ENCODE peak calls at places on chromosomes 11 and 22, in seven cellular contexts. O is osteoblast, Q is cardiac muscle cell, S is IMR-90, D is MM.1S, N is PC-9, Z is psoas muscle. U is an unnamed sample.

GRCh38 chr22:44342347-44342956 is 29.7 kb upstream of the SHISAL1 start:
- DNase-seq in D (no peak), Q (no peak), Z (no peak), O (peak; percentile 45), N (no peak), S (no peak), U (no peak)

GRCh38 chr22:44090571-44090905 is 66.4 kb downstream of the PARVB start:
- DNase-seq in Z (peak; percentile 41), Q (no peak), N (no peak), D (no peak), S (no peak), O (peak; percentile 34), U (no peak)

GRCh38 chr11:35166369-35167360 is 27.7 kb downstream of the CD44 start:
- DNase-seq in O (peak; percentile 87), S (peak; percentile 93), D (peak; percentile 9), Q (peak; percentile 55), N (peak; percentile 90), Z (no peak), U (peak; percentile 49)

GRCh38 chr11:11973361-11973800 is 35.0 kb downstream of the DKK3 start:
- DNase-seq in N (no peak), Z (peak; percentile 73), S (peak; percentile 72), Q (peak; percentile 75), O (peak; percentile 89), D (no peak), U (no peak)

GRCh38 chr11:117815262-117815803 is 9.2 kb downstream of the FXYD2 start:
- DNase-seq in N (no peak), Z (peak; percentile 51), D (peak; percentile 87), S (no peak), O (peak; percentile 27), Q (no peak), U (peak; percentile 85)

GRCh38 chr11:113152500-113152899 is 161.9 kb upstream of the TTC12 start:
- DNase-seq in Z (no peak), Q (no peak), O (no peak), D (no peak), N (no peak), S (no peak), U (no peak)

GRCh38 chr11:11584446-11584810 is 37.4 kb downstream of the GALNT18 start:
- DNase-seq in Z (no peak), S (peak; percentile 97), Q (peak; percentile 79), D (no peak), N (no peak), O (peak; percentile 92), U (no peak)

GRCh38 chr22:31210830-31211503 is 1.1 kb upstream of the LIMK2 start:
- DNase-seq in D (peak; percentile 41), Z (no peak), S (no peak), N (no peak), O (no peak), Q (peak; percentile 25), U (no peak)

GRCh38 chr22:16959345-16959930 is 48.6 kb downstream of the GAB4 start:
- DNase-seq in Z (no peak), N (no peak), Q (no peak), O (peak; percentile 58), D (no peak), S (no peak), U (no peak)

GRCh38 chr11:19727246-19727645 is 14.6 kb downstream of the NAV2 start:
- DNase-seq in N (no peak), Z (peak; percentile 60), Q (peak; percentile 90), O (no peak), D (no peak), S (peak; percentile 80), U (no peak)

GRCh38 chr11:79437981-79438630 is 2.7 kb downstream of the TENM4 start:
- DNase-seq in N (no peak), Q (peak; percentile 11), D (no peak), S (peak; percentile 63), Z (peak; percentile 46), O (peak; percentile 94), U (no peak)

GRCh38 chr11:79439893-79440450 is 858 bp downstream of the TENM4 start:
- DNase-seq in Q (no peak), O (peak; percentile 81), Z (peak; percentile 57), N (no peak), D (no peak), S (no peak), U (no peak)

GRCh38 chr11:79437274-79437980 is 3.4 kb downstream of the TENM4 start:
- DNase-seq in Q (peak; percentile 44), N (no peak), Z (peak; percentile 76), D (peak; percentile 10), S (peak; percentile 57), O (peak; percentile 96), U (no peak)

GRCh38 chr11:79439430-79439892 is 1.4 kb downstream of the TENM4 start:
- DNase-seq in N (no peak), Q (peak; percentile 8), S (peak; percentile 59), O (peak; percentile 88), Z (no peak), D (peak; percentile 18), U (no peak)

GRCh38 chr11:79438631-79439429 is 2.0 kb downstream of the TENM4 start:
- DNase-seq in N (no peak), S (peak; percentile 42), O (peak; percentile 94), Q (peak; percentile 16), Z (peak; percentile 48), D (peak; percentile 13), U (no peak)
- H3K4me3 ChIP-seq in N (no peak overlapping the region), S (peak overlapping the region; percentile 57), O (peak overlapping the region; percentile 78), Q (peak overlapping the region; percentile 59), Z (peak overlapping the region; percentile 68), D (peak overlapping the region; percentile 69), U (no peak overlapping the region)

GRCh38 chr11:73400293-73400692 is 24.1 kb downstream of the RELT start:
- DNase-seq in D (no peak), S (no peak), Q (no peak), O (no peak), N (no peak), Z (no peak), U (no peak)

GRCh38 chr11:73399159-73400090 is 23.2 kb downstream of the RELT start:
- DNase-seq in Z (no peak), O (peak; percentile 93), N (no peak), S (peak; percentile 44), D (no peak), Q (no peak), U (no peak)

GRCh38 chr11:73398132-73398526 is 21.9 kb downstream of the RELT start:
- DNase-seq in Z (no peak), Q (no peak), S (no peak), D (no peak), N (no peak), O (no peak), U (no peak)

GRCh38 chr11:73397468-73398131 is 21.4 kb downstream of the RELT start:
- DNase-seq in N (no peak), Q (no peak), Z (no peak), D (no peak), S (no peak), O (no peak), U (no peak)

DNA sequence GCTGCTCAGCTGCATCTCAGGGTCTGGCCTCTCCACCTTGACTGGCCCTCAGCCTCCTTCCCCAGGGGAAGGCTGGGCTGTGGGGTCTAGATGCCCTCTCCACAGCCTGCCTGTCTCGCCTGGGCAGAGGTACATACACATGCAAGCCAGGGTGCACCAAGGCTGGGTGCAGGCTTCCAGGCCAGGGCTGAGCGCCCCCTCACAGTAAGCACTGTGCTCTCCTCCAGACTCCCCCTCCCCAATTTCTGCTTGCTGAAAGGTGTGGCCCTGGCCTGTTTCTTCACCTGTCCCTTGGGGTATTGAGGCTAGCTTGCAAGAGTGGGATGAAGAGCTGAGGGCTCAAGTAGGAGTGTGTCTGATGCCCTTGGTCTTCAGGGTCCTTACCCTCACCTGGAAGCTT is 22.5 kb downstream of the RELT start:
- DNase-seq in D (no peak), S (no peak), Q (no peak), Z (no peak), N (no peak), O (no peak), U (no peak)
- H3K4me1 ChIP-seq in D (no peaks in the 10 kb centered on the region), S (peaks cover 6% of the 10 kb centered on the region), Q (peaks cover 2% of the 10 kb centered on the region), Z (peaks cover 13% of the 10 kb centered on the region), N (no peaks in the 10 kb centered on the region), O (peaks cover 33% of the 10 kb centered on the region), U (no peaks in the 10 kb centered on the region)

GRCh38 chr11:72939031-72939430 is 124.8 kb downstream of the ATG16L2 start:
- DNase-seq in S (no peak), D (no peak), O (no peak), Z (no peak), Q (no peak), N (no peak), U (no peak)
- H3K4me3 ChIP-seq in S (no peak overlapping the region), D (no peak overlapping the region), O (no peak overlapping the region), Z (no peak overlapping the region), Q (no peak overlapping the region), N (no peak overlapping the region), U (no peak overlapping the region)

DNA sequence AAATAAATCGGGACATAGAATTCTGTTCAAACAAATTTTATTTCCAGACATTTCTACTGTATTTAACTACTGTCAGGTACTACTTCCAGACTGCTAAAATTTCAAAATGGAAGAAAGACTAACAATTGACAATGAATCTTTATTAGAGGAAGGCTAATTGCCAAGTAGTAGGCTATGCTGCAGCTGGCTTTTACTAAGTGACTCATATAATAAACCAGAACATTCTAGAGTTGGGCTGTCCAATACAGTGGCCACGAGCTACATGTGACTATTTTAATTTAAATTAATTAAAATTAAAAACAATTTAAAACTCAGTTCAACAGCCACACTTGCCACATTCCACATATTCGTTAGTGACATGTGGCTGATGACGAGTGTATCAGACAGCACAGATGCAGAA is 27.6 kb downstream of the CHKA start:
- DNase-seq in D (no peak), O (no peak), Q (no peak), N (no peak), S (no peak), Z (no peak), U (no peak)
- H3K4me1 ChIP-seq in D (no peaks in the 10 kb centered on the region), O (peaks cover 4% of the 10 kb centered on the region), Q (peaks cover 3% of the 10 kb centered on the region), N (no peaks in the 10 kb centered on the region), S (peaks cover 1% of the 10 kb centered on the region), Z (peaks cover 10% of the 10 kb centered on the region), U (no peaks in the 10 kb centered on the region)

GRCh38 chr11:3880724-3881123 is 25.3 kb downstream of the STIM1 start:
- DNase-seq in D (no peak), Z (no peak), N (no peak), O (peak; percentile 82), S (peak; percentile 58), Q (no peak), U (no peak)
- H3K4me3 ChIP-seq in D (no peak overlapping the region), Z (no peak overlapping the region), N (no peak overlapping the region), O (no peak overlapping the region), S (no peak overlapping the region), Q (no peak overlapping the region), U (no peak overlapping the region)

U was measured in naive thymus-derived CD4-positive, alpha-beta T cell.